ENCODE peak calls at places on chromosomes 3 and 15, in four cellular contexts. S is GM12878, E is K562, D is IMR-90. N is an unnamed sample.

GRCh38 chr3:278300-279064 is 81.9 kb downstream of the CHL1 start:
- DNase-seq in D (no peak), S (peak; percentile 89), E (no peak), N (no peak)

GRCh38 chr3:101142160-101142559 is 148.9 kb upstream of the ABI3BP start:
- DNase-seq in E (peak; percentile 41), S (no peak), D (no peak), N (no peak)

GRCh38 chr3:36837089-36837488 is 72.7 kb upstream of the DCLK3 start:
- DNase-seq in D (no peak), E (no peak), S (no peak), N (no peak)

GRCh38 chr3:2099028-2099671 is 484 bp downstream of the CNTN4 start:
- DNase-seq in S (no peak), D (no peak), E (no peak), N (no peak)

GRCh38 chr3:108524547-108524946 is 14.2 kb upstream of the MYH15 start:
- DNase-seq in S (no peak), D (peak; percentile 10), E (no peak), N (no peak)

GRCh38 chr15:94576889-94577533 is 345.6 kb downstream of the MCTP2 start:
- DNase-seq in S (no peak), D (no peak), E (peak; percentile 41), N (no peak)

GRCh38 chr15:83784975-83785374 is 131.1 kb downstream of the ADAMTSL3 start:
- DNase-seq in E (no peak), S (no peak), D (peak; percentile 46), N (no peak)

GRCh38 chr3:84820906-84821305 is 137.9 kb upstream of the CADM2 start:
- DNase-seq in S (no peak), E (no peak), D (no peak), N (no peak)

GRCh38 chr3:71728632-71729342 is 3.6 kb upstream of the EIF4E3 start:
- DNase-seq in D (no peak), S (no peak), E (peak; percentile 61), N (no peak)

GRCh38 chr3:184822654-184823053 is 10.7 kb downstream of the VPS8 start:
- DNase-seq in E (no peak), S (no peak), D (peak; percentile 11), N (no peak)

GRCh38 chr3:46986782-46987484 is 7.5 kb downstream of the NBEAL2 start:
- DNase-seq in D (no peak), E (peak; percentile 96), S (no peak), N (no peak)

GRCh38 chr3:38541800-38542199 is 45.7 kb downstream of the EXOG start:
- DNase-seq in S (no peak), D (no peak), E (no peak), N (no peak)

GRCh38 chr3:146781606-146782005 is 176.5 kb upstream of the PLSCR5 start:
- DNase-seq in E (no peak), S (no peak), D (peak; percentile 29), N (no peak)

GRCh38 chr3:66106788-66107187 is 68.1 kb upstream of the MAGI1 start:
- DNase-seq in E (no peak), S (no peak), D (peak; percentile 32), N (no peak)

GRCh38 chr3:114155370-114155821 is 23.5 kb downstream of the DRD3 start:
- DNase-seq in D (peak; percentile 30), S (no peak), E (peak; percentile 30), N (peak; percentile 61)

GRCh38 chr15:40511093-40511471 is 40.3 kb downstream of the CHST14 start:
- DNase-seq in D (no peak), E (no peak), S (no peak), N (no peak)

GRCh38 chr3:176430244-176430893 is 766.9 kb downstream of the TBL1XR1 start:
- DNase-seq in D (peak; percentile 76), S (no peak), E (peak; percentile 7), N (peak; percentile 5)

GRCh38 chr3:171809513-171810277 is 588 bp downstream of the PLD1 start:
- DNase-seq in E (peak; percentile 70), D (peak; percentile 95), S (no peak), N (peak; percentile 67)

GRCh38 chr15:67836477-67836876 is 3.4 kb downstream of the RNU6-1 start:
- DNase-seq in D (peak; percentile 33), E (peak; percentile 62), S (no peak), N (peak; percentile 89)

GRCh38 chr3:11465744-11466611 is 177.7 kb downstream of the VGLL4 start:
- DNase-seq in E (no peak), D (peak; percentile 68), S (no peak), N (no peak)

GRCh38 chr3:194865595-194865994 is 179.9 kb downstream of the FAM43A start:
- DNase-seq in E (no peak), S (no peak), D (no peak), N (no peak)

GRCh38 chr3:51708216-51708845 is 1.5 kb downstream of the GRM2 start:
- DNase-seq in S (no peak), E (no peak), D (no peak), N (no peak)

GRCh38 chr3:33058780-33059179 is 38.2 kb downstream of the GLB1 start:
- DNase-seq in S (no peak), E (no peak), D (no peak), N (no peak)

GRCh38 chr3:57278237-57278636 is 14.2 kb downstream of the ASB14 start:
- DNase-seq in D (peak; percentile 2), E (no peak), S (no peak), N (no peak)

GRCh38 chr3:5138214-5138981 is 16.3 kb downstream of the ARL8B start:
- DNase-seq in D (peak; percentile 62), S (no peak), E (no peak), N (no peak)

GRCh38 chr15:82178061-82178460 is 84.5 kb downstream of the EFL1 start:
- DNase-seq in D (peak; percentile 83), E (no peak), S (no peak), N (no peak)

GRCh38 chr3:107882881-107883280 is 207.9 kb downstream of the CD47 start:
- DNase-seq in D (no peak), S (no peak), E (no peak), N (no peak)

GRCh38 chr15:81939604-81940440 is 106.0 kb downstream of the MEX3B start:
- DNase-seq in D (peak; percentile 81), E (peak; percentile 60), S (no peak), N (peak; percentile 28)

GRCh38 chr3:177318559-177318958 is 121.3 kb upstream of the TBL1XR1 start:
- DNase-seq in S (no peak), D (no peak), E (no peak), N (no peak)

GRCh38 chr3:127009531-127009930 is 26.6 kb downstream of the PLXNA1 start:
- DNase-seq in E (no peak), S (no peak), D (no peak), N (no peak)

GRCh38 chr3:127013758-127014535 is 31.0 kb downstream of the PLXNA1 start:
- DNase-seq in E (no peak), S (no peak), D (no peak), N (no peak)

GRCh38 chr3:127012091-127012490 is 29.2 kb downstream of the PLXNA1 start:
- DNase-seq in S (no peak), E (no peak), D (peak; percentile 5), N (no peak)

GRCh38 chr3:127013196-127013595 is 30.3 kb downstream of the PLXNA1 start:
- DNase-seq in E (no peak), S (no peak), D (no peak), N (no peak)

DNA sequence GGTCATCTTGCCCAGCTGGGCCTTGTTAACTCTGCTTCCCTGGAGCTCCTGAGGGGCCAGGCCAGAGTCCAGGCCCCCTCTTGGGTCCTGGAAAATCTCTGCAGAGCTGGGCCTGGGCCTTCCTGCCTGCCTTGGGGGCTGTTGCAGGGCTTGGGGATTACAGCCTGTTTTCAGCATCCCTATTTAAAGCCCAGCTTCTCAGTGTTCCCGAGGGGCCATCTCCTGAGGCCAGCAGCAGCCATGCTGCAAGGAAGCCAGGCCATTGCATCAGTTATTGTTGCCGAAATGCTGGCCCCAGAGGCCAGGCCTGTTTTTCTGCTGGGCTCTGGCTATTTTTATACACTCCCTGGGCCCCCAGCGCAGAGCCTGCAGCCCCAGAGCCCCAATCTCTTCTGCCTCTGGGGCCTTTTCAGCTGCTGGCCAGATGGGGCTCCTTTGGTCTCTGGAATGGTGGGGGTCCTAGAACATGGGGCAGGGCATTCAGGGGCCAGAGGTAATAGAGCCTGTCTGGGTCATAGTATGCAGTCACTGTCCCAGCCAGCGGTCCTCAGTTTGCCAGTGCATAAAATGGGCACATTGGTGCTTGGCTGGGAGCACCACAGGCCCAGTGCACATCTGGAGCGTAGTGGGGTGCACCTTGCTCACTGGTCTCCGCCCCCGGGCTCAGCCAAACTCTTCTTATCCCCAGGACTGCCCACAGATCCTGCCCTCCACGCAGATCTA is 28.5 kb downstream of the PLXNA1 start:
- DNase-seq in E (no peak), D (peak; percentile 31), S (no peak), N (no peak)
- TF ChIP-seq ELK1 in E (no peak), D (no peak), S (no peak), N (no peak)

GRCh38 chr3:42547401-42547945 is 34.3 kb downstream of the SEC22C start:
- DNase-seq in S (no peak), E (peak; percentile 81), D (peak; percentile 44), N (peak; percentile 55)

GRCh38 chr3:42546691-42547213 is 35.0 kb downstream of the SEC22C start:
- DNase-seq in E (no peak), D (no peak), S (no peak), N (no peak)

GRCh38 chr3:42545284-42545900 is 36.4 kb downstream of the SEC22C start:
- DNase-seq in S (no peak), E (no peak), D (no peak), N (no peak)

GRCh38 chr3:42552830-42553229 is 28.9 kb downstream of the SEC22C start:
- DNase-seq in D (no peak), E (no peak), S (no peak), N (no peak)

DNA sequence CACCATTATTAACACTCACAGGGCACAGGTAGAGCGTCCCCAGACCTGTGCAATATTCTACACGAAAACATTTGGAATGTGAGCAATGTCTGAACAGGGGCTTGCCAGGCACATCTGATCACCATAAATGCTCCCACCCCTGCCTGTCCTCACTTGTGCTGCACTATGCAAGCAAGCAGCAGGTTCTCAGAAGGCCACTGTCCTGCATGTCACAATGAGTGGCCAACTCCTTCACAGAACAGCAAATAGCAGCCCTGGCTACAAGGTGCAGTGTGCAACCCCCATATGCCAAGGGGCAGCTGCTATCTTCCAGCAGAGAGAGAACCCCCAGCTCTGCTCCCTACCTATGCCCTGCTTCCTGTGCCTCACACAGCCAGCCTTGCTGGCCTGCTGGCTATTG is 32.6 kb downstream of the SEC22C start:
- DNase-seq in S (no peak), D (no peak), E (no peak), N (no peak)
- TF ChIP-seq RAD21 in S (no peak), D (no peak), E (no peak), N (no peak)

GRCh38 chr3:20054549-20054987 is 14.3 kb downstream of the KAT2B start:
- DNase-seq in D (peak; percentile 78), S (peak; percentile 82), E (no peak), N (peak; percentile 92)
- TF ChIP-seq ELK1 in D (no peak), S (no peak), E (no peak), N (no peak)

GRCh38 chr3:124783696-124784095 is 53.4 kb downstream of the UMPS start:
- DNase-seq in S (no peak), D (peak; percentile 61), E (no peak), N (no peak)
- TF ChIP-seq RAD21 in S (no peak), D (no peak), E (no peak), N (no peak)

GRCh38 chr15:63970723-63971426 is 75.4 kb downstream of the DAPK2 start:
- DNase-seq in E (no peak), D (no peak), S (peak; percentile 85), N (no peak)
- TF ChIP-seq ELK1 in E (no peak), D (no peak), S (no peak), N (no peak)

N was measured in A549.